ENCODE peak calls at places on chromosomes 1 and 21, in six cellular contexts. X is HCT116, Z is GM12878, G is K562, J is SK-N-SH, F is HepG2. D is an unnamed sample.

GRCh38 chr1:7885513-7886298 is 32.8 kb upstream of the UTS2 start:
- DNase-seq in X (peak), Z (no peak), G (peak), J (no peak), F (no peak), D (peak)

GRCh38 chr1:229117664-229118300 is 153.1 kb upstream of the RAB4A start:
- DNase-seq in X (no peak), Z (no peak), G (peak), J (no peak), F (no peak), D (no peak)

GRCh38 chr1:178241057-178241456 is 147.2 kb downstream of the RASAL2 start:
- DNase-seq in X (no peak), Z (no peak), G (no peak), J (no peak), F (no peak), D (no peak)

GRCh38 chr1:190679032-190679431 is 201.4 kb upstream of the BRINP3 start:
- DNase-seq in X (no peak), Z (no peak), G (no peak), J (no peak), F (no peak), D (no peak)

GRCh38 chr1:176998396-176998795 is 166.1 kb downstream of the ASTN1 start:
- DNase-seq in X (no peak), Z (no peak), G (no peak), J (no peak), F (no peak), D (no peak)

GRCh38 chr21:45599146-45599581 is 44.4 kb upstream of the PCBP3 start:
- DNase-seq in X (no peak), Z (no peak), G (no peak), J (no peak), F (no peak), D (no peak)

GRCh38 chr21:39625211-39625895 is 12.6 kb downstream of the B3GALT5 start:
- DNase-seq in X (no peak), Z (no peak), G (no peak), J (no peak), F (no peak), D (no peak)

GRCh38 chr1:198655464-198656121 is 16.8 kb downstream of the PTPRC start:
- DNase-seq in X (no peak), Z (no peak), G (no peak), J (no peak), F (no peak), D (no peak)

GRCh38 chr1:5991784-5992033 is 516 bp downstream of the NPHP4 start:
- DNase-seq in X (no peak), Z (no peak), G (no peak), J (peak), F (no peak), D (no peak)

GRCh38 chr1:200641175-200641489 is 20.6 kb upstream of the KIF14 start:
- DNase-seq in X (no peak), Z (no peak), G (no peak), J (no peak), F (no peak), D (no peak)

GRCh38 chr1:199101139-199101538 is 462.3 kb downstream of the PTPRC start:
- DNase-seq in X (no peak), Z (no peak), G (no peak), J (no peak), F (no peak), D (no peak)

GRCh38 chr1:7505871-7506676 is 265.0 kb upstream of the VAMP3 start:
- DNase-seq in X (no peak), Z (no peak), G (no peak), J (no peak), F (no peak), D (no peak)

GRCh38 chr1:71677024-71677423 is 596.2 kb upstream of the ZRANB2 start:
- DNase-seq in X (no peak), Z (no peak), G (no peak), J (peak), F (no peak), D (no peak)

GRCh38 chr1:26363549-26364448 is 8.8 kb downstream of the ZNF683 start:
- DNase-seq in X (peak), Z (peak), G (peak), J (peak), F (peak), D (peak)

GRCh38 chr1:89519779-89520358 is 4.8 kb upstream of the LRRC8B start:
- DNase-seq in X (peak), Z (no peak), G (peak), J (peak), F (peak), D (no peak)

GRCh38 chr1:203518541-203518940 is 24.6 kb downstream of the OPTC start:
- DNase-seq in X (no peak), Z (no peak), G (no peak), J (no peak), F (no peak), D (no peak)

GRCh38 chr1:234771642-234772344 is 161.8 kb upstream of the IRF2BP2 start:
- DNase-seq in X (no peak), Z (no peak), G (peak), J (no peak), F (no peak), D (no peak)
- TF ChIP-seq JUND in X (no peak), Z (no peak), G (no peak), J (no peak), F (no peak), D (no peak)

GRCh38 chr21:31041295-31042079 is 3.2 kb upstream of the KRTAP19-8 start:
- DNase-seq in X (no peak), Z (no peak), G (no peak), J (no peak), F (no peak), D (no peak)

GRCh38 chr21:31045841-31046240 is 7.6 kb upstream of the KRTAP19-8 start:
- DNase-seq in X (no peak), Z (no peak), G (no peak), J (no peak), F (no peak), D (no peak)

GRCh38 chr21:31043495-31043894 is 5.2 kb upstream of the KRTAP19-8 start:
- DNase-seq in X (no peak), Z (no peak), G (no peak), J (no peak), F (no peak), D (no peak)

GRCh38 chr21:31038376-31038775 is at the start of gene KRTAP19-8:
- DNase-seq in X (no peak), Z (no peak), G (no peak), J (no peak), F (no peak), D (no peak)

GRCh38 chr21:31042080-31042464 is 3.8 kb upstream of the KRTAP19-8 start:
- DNase-seq in X (no peak), Z (no peak), G (no peak), J (no peak), F (no peak), D (no peak)
- H3K9ac ChIP-seq in X (no peak), Z (peak), G (no peak), J (no peak), F (no peak), D (no peak)

GRCh38 chr1:58896211-58897183 is 112.7 kb upstream of the JUN start:
- DNase-seq in X (no peak), Z (no peak), G (peak), J (peak), F (no peak), D (no peak)
- TF ChIP-seq JUND in X (no peak), Z (no peak), G (peak), J (no peak), F (no peak), D (no peak)

DNA sequence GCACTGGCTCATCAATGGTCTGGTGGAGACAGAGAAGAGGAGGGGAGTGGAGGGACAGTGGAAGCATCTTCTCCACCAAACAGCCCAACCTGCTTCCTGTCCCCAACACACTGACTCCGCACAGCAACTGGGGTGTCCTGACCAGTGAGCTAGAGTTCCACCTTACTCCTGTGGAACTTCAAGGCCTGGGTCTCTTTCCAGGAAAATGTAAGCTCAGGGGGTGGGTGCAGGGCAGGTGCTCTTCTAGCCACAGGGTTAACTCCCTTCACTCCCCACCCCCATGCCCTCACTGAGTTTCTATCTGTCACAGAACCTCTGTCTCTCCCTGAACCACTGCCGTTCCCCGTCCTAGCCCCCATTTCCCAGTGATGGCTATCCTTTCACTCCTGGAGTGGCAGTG is 876 bp downstream of the MOB3C start:
- DNase-seq in X (no peak), Z (no peak), G (peak), J (peak), F (no peak), D (no peak)
- H3K9ac ChIP-seq in X (peak), Z (peak), G (peak), J (peak), F (peak), D (no peak)

GRCh38 chr1:66207484-66207883 is 326.5 kb upstream of the SGIP1 start:
- DNase-seq in X (no peak), Z (no peak), G (no peak), J (no peak), F (no peak), D (no peak)
- TF ChIP-seq JUND in X (no peak), Z (no peak), G (no peak), J (peak), F (no peak), D (no peak)

DNA sequence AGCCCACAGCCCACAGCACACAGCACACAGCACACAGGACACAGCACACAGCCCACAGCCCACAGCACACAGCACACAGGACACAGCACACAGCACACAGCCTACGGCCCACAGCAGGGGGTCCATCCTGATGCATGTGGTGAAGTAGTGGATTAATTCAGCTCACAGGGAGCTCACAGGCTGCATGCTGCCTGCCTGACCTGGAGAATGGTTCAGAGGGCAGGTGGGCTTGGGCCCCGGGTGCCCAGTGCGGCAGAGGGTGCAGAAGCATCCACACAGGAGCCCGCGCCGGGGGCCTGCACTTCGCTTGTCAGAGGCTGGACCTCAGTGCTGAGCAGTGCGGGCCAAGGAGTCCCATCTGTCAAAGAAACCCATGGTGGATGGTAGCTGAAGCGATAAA is 21.1 kb upstream of the AJAP1 start:
- DNase-seq in X (no peak), Z (no peak), G (no peak), J (no peak), F (no peak), D (no peak)
- H3K9ac ChIP-seq in X (no peak), Z (no peak), G (no peak), J (no peak), F (no peak), D (no peak)

D was measured in H1.